ENCODE peak calls at places on chromosome 19, in five cellular contexts. B is pulmonary artery endothelial cell, C is RPMI8226, Q is dermis microvascular lymphatic vessel endothelial cell, X is kidney tubule cell. M is an unnamed sample.

GRCh38 chr19:15263361-15263985 is 31.2 kb upstream of the EPHX3 start:
- DNase-seq in Q (no peak), X (no peak), B (no peak), C (no peak), M (no peak)

GRCh38 chr19:54114340-54114826 is 1.1 kb downstream of the TFPT start:
- DNase-seq in B (no peak), X (peak), Q (peak), C (no peak), M (no peak)

GRCh38 chr19:51014242-51014641 is 5.3 kb downstream of the KLK10 start:
- DNase-seq in C (no peak), Q (no peak), X (no peak), B (no peak), M (no peak)

GRCh38 chr19:15368051-15368632 is 11.4 kb downstream of the AKAP8 start:
- DNase-seq in Q (no peak), C (no peak), X (no peak), B (no peak), M (no peak)

GRCh38 chr19:54660967-54661366 is 1.8 kb upstream of the LILRB4 start:
- DNase-seq in Q (no peak), X (no peak), B (no peak), C (peak), M (no peak)

GRCh38 chr19:27894906-27895754 is 1317.8 kb downstream of the UQCRFS1 start:
- DNase-seq in X (no peak), B (no peak), C (no peak), Q (no peak), M (no peak)

GRCh38 chr19:32442650-32443049 is 37.1 kb downstream of the DPY19L3 start:
- DNase-seq in X (no peak), Q (no peak), B (no peak), C (no peak), M (no peak)

GRCh38 chr19:4101496-4101770 is 22.5 kb downstream of the MAP2K2 start:
- DNase-seq in Q (no peak), C (no peak), X (no peak), B (no peak), M (no peak)

GRCh38 chr19:45154064-45154827 is 6.5 kb downstream of the NKPD1 start:
- DNase-seq in X (peak), C (no peak), B (no peak), Q (peak), M (no peak)

GRCh38 chr19:30444253-30444671 is 72.1 kb downstream of the ZNF536 start:
- DNase-seq in B (no peak), C (no peak), X (no peak), Q (no peak), M (no peak)

GRCh38 chr19:30446844-30447243 is 74.7 kb downstream of the ZNF536 start:
- DNase-seq in B (no peak), C (no peak), Q (no peak), X (peak), M (no peak)

M was measured in Panc1.